ENCODE peak calls at places on chromosomes 3 and 15, in ten cellular contexts. X, H, K, J, I, P, S, G, D and C are unnamed samples.

GRCh38 chr15:63763476-63764123 is 70.1 kb downstream of the HERC1 start:
- DNase-seq in X (no peak), H (no peak), K (no peak), J (peak), I (no peak), P (no peak), S (peak), G (peak), D (peak), C (no peak)

GRCh38 chr3:58383904-58384303 is 49.7 kb downstream of the PDHB start:
- DNase-seq in X (no peak), H (no peak), K (no peak), J (peak), I (no peak), P (no peak), S (peak), G (peak), D (peak), C (peak)

GRCh38 chr3:136008732-136009456 is 43.4 kb downstream of the PPP2R3A start:
- DNase-seq in X (no peak), H (no peak), K (no peak), J (peak), I (no peak), P (no peak), S (peak), G (no peak), D (no peak), C (no peak)

GRCh38 chr15:83445653-83446052 is 1.5 kb upstream of the SH3GL3 start:
- DNase-seq in X (no peak), H (no peak), K (no peak), J (no peak), I (no peak), P (no peak), S (no peak), G (no peak), D (no peak), C (no peak)

GRCh38 chr3:53721187-53721946 is 124.9 kb downstream of the CHDH start:
- DNase-seq in X (no peak), H (no peak), K (no peak), J (peak), I (no peak), P (no peak), S (peak), G (peak), D (no peak), C (peak)

GRCh38 chr15:100910556-100910955 is 8.6 kb upstream of the LRRK1 start:
- DNase-seq in X (no peak), H (no peak), K (no peak), J (no peak), I (no peak), P (no peak), S (no peak), G (no peak), D (no peak), C (no peak)

GRCh38 chr3:142117052-142117451 is 32.3 kb downstream of the TFDP2 start:
- DNase-seq in X (no peak), H (no peak), K (no peak), J (peak), I (no peak), P (no peak), S (no peak), G (peak), D (no peak), C (no peak)

GRCh38 chr3:4906107-4906621 is 73.1 kb upstream of the BHLHE40 start:
- DNase-seq in X (no peak), H (no peak), K (no peak), J (peak), I (no peak), P (no peak), S (peak), G (peak), D (peak), C (peak)

GRCh38 chr3:172042136-172042535 is 2.8 kb downstream of the FNDC3B start:
- DNase-seq in X (no peak), H (no peak), K (no peak), J (no peak), I (no peak), P (no peak), S (peak), G (no peak), D (no peak), C (no peak)